ENCODE peak calls at places on chromosomes 6 and 20, in four cellular contexts. T, K, I and E are unnamed samples.
A peak's percentile ranks its signal among the peaks of the same experiment; 100 is the strongest.

GRCh38 chr20:63106108-63106764 is 99.5 kb upstream of the BHLHE23 start:
- DNase-seq in T (peak; percentile 81), K (no peak), I (peak; percentile 65), E (no peak)

GRCh38 chr6:42038163-42038562 is 12.2 kb upstream of the TAF8 start:
- DNase-seq in T (no peak), K (no peak), I (no peak), E (no peak)

GRCh38 chr20:46954490-46955038 is 59.9 kb downstream of the EYA2 start:
- DNase-seq in T (no peak), K (no peak), I (peak; percentile 86), E (no peak)

GRCh38 chr20:37236462-37236861 is 25.2 kb downstream of the GHRH start:
- DNase-seq in T (no peak), K (no peak), I (no peak), E (no peak)

GRCh38 chr6:134436281-134436815 is 118.4 kb upstream of the SGK1 start:
- DNase-seq in T (no peak), K (no peak), I (peak; percentile 90), E (no peak)

GRCh38 chr6:95431637-95432228 is 145.6 kb upstream of the MANEA start:
- DNase-seq in T (no peak), K (peak; percentile 27), I (peak; percentile 48), E (peak; percentile 62)

GRCh38 chr20:38748863-38749153 is 548 bp downstream of the ACTR5 start:
- DNase-seq in T (no peak), K (no peak), I (peak; percentile 61), E (no peak)

GRCh38 chr6:81896561-81896960 is 144.1 kb upstream of the TENT5A start:
- DNase-seq in T (no peak), K (no peak), I (no peak), E (no peak)

GRCh38 chr6:109304284-109305015 is 77.8 kb downstream of the CD164 start:
- DNase-seq in T (no peak), K (no peak), I (no peak), E (no peak)

GRCh38 chr20:57393321-57394086 is 2.3 kb downstream of the RBM38 start:
- DNase-seq in T (peak; percentile 43), K (no peak), I (no peak), E (no peak)

GRCh38 chr20:63453029-63453523 is 19.4 kb downstream of the KCNQ2 start:
- DNase-seq in T (no peak), K (no peak), I (peak; percentile 29), E (no peak)

GRCh38 chr6:24313477-24314141 is 44.2 kb downstream of the DCDC2 start:
- DNase-seq in T (no peak), K (no peak), I (peak; percentile 89), E (no peak)

DNA sequence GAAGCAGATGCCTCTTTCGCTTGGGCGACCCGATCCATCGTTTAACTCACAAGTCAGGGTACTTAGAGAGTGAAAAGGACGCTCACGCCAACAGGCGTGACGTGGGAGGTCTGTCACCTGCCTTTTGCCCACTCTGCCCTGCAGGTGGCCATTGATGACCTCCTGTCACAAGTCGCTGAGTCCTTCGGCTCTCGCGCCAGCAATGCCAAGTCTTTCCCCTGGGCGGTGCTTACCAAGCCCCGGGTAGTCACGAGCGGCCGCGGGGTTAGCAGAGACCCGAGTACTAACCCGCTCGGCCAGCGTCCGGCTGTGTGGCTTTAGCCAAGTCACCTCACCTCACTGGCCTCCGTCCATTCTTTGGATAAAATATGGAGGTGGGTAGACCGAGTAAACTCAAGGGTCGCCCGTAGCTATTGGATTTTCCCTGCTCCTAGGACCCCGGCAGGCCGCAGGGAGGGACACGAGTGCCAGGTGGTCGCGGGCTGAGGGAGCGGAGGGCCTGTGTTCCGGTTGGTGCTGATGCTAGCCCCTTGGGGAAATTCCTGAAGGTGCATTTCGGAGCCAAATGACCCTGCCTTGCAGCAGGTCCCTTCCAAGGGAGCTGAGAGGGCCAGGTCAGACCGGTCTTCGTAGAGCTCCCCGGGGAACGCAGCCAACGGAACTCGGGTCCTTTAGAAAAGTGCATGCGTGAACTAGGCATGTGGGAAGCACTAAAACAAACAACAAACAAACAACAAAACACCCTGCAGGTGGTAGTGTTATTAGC is 668 bp downstream of the PKIB start:
- DNase-seq in T (peak; percentile 63), K (peak; percentile 45), I (peak; percentile 69), E (peak; percentile 52)
- H3K4me3 ChIP-seq in T (peak overlapping the region; percentile 57), K (peak overlapping the region; percentile 74), I (peak overlapping the region; percentile 94), E (peak overlapping the region; percentile 64)

GRCh38 chr20:29298271-29298590 is 1959.2 kb upstream of the DEFB115 start:
- DNase-seq in T (no peak), K (no peak), I (no peak), E (no peak)
- H3K9me3 ChIP-seq in T (no peaks in the 10 kb centered on the region), K (no peaks in the 10 kb centered on the region), I (peaks cover 11% of the 10 kb centered on the region), E (no peaks in the 10 kb centered on the region)

GRCh38 chr6:159973951-159974350 is 5.1 kb downstream of the IGF2R start:
- DNase-seq in T (no peak), K (no peak), I (peak; percentile 73), E (no peak)

GRCh38 chr6:159976844-159977241 is 8.0 kb downstream of the IGF2R start:
- DNase-seq in T (no peak), K (no peak), I (no peak), E (no peak)

GRCh38 chr6:159973406-159973805 is 4.5 kb downstream of the IGF2R start:
- DNase-seq in T (no peak), K (no peak), I (no peak), E (no peak)

GRCh38 chr6:159972506-159973268 is 3.8 kb downstream of the IGF2R start:
- DNase-seq in T (no peak), K (no peak), I (no peak), E (no peak)

GRCh38 chr6:159974932-159975331 is 6.0 kb downstream of the IGF2R start:
- DNase-seq in T (no peak), K (no peak), I (no peak), E (no peak)
- H3K4me1 ChIP-seq in T (peaks cover 34% of the 10 kb centered on the region), K (peaks cover 33% of the 10 kb centered on the region), I (peaks cover 58% of the 10 kb centered on the region), E (peaks cover 28% of the 10 kb centered on the region)

GRCh38 chr6:16969699-16970695 is 131.9 kb upstream of the STMND1 start:
- DNase-seq in T (no peak), K (no peak), I (no peak), E (no peak)
- H3K4me3 ChIP-seq in T (no peak overlapping the region), K (no peak overlapping the region), I (no peak overlapping the region), E (no peak overlapping the region)